ENCODE peak calls at places on chromosomes 6 and 20, in eight cellular contexts. I is activated CD4-positive, alpha-beta T cell treated with anti-CD3 and anti-CD28 coated beads, Interleukin-2, amount 50 U/mL, for 1 hour; G is NCI-H1105 treated with DMSO at 0.1 percent for 48 hours; B is LoVo; P is GM23248; S is iPS DF 19.7; C is activated T-helper 1 cell treated with Interleukin-2 at 50 U/mL for 16 hours; Z is neural crest cell. E is an unnamed sample.
A peak's percentile ranks its signal among the peaks of the same experiment; 100 is the strongest.

GRCh38 chr20:15012551-15012950 is 675.1 kb upstream of the FLRT3 start:
- DNase-seq in I (peak; percentile 4), G (peak; percentile 84), B (no peak), P (no peak), S (no peak), C (no peak), Z (peak; percentile 27), E (no peak)

GRCh38 chr6:32181148-32181702 is 2.8 kb downstream of the AGER start:
- DNase-seq in I (no peak), G (no peak), B (no peak), P (no peak), S (no peak), C (no peak), Z (no peak), E (no peak)

GRCh38 chr6:165585060-165585459 is 78.0 kb downstream of the PDE10A start:
- DNase-seq in I (no peak), G (no peak), B (no peak), P (no peak), S (no peak), C (no peak), Z (no peak), E (no peak)

GRCh38 chr6:116376149-116376548 is 5.4 kb downstream of the DSE start:
- DNase-seq in I (no peak), G (peak; percentile 33), B (no peak), P (no peak), S (no peak), C (no peak), Z (no peak), E (no peak)

GRCh38 chr6:115370202-115370601 is 690.5 kb downstream of the FRK start:
- DNase-seq in I (no peak), G (no peak), B (no peak), P (no peak), S (peak; percentile 2), C (no peak), Z (no peak), E (no peak)

GRCh38 chr6:129345890-129346289 is 364.1 kb downstream of the ARHGAP18 start:
- DNase-seq in I (no peak), G (no peak), B (no peak), P (peak; percentile 76), S (no peak), C (no peak), Z (no peak), E (no peak)

GRCh38 chr6:16437095-16437494 is 198.7 kb downstream of the GMPR start:
- DNase-seq in I (peak; percentile 24), G (no peak), B (no peak), P (no peak), S (no peak), C (no peak), Z (no peak), E (no peak)

GRCh38 chr20:43914697-43915208 is at the start of gene TOX2:
- DNase-seq in I (peak; percentile 48), G (peak; percentile 59), B (peak; percentile 69), P (peak; percentile 73), S (no peak), C (peak; percentile 21), Z (peak; percentile 48), E (no peak)

GRCh38 chr20:1187605-1188171 is 2.9 kb upstream of the TMEM74B start:
- DNase-seq in I (no peak), G (no peak), B (no peak), P (no peak), S (no peak), C (no peak), Z (no peak), E (no peak)

GRCh38 chr6:12336121-12336971 is 46.2 kb downstream of the EDN1 start:
- DNase-seq in I (no peak), G (no peak), B (no peak), P (no peak), S (no peak), C (no peak), Z (no peak), E (no peak)

GRCh38 chr6:136077834-136078576 is 172.1 kb downstream of the MTFR2 start:
- DNase-seq in I (no peak), G (no peak), B (no peak), P (peak; percentile 99), S (no peak), C (no peak), Z (no peak), E (no peak)

GRCh38 chr6:34438705-34439104 is 12.8 kb upstream of the RPS10 start:
- DNase-seq in I (no peak), G (no peak), B (no peak), P (no peak), S (no peak), C (no peak), Z (no peak), E (no peak)

GRCh38 chr20:49989234-49990065 is 6.7 kb downstream of the SNAI1 start:
- DNase-seq in I (no peak), G (no peak), B (no peak), P (peak; percentile 94), S (no peak), C (no peak), Z (peak; percentile 63), E (no peak)

GRCh38 chr20:30811896-30812671 is 445.4 kb upstream of the DEFB115 start:
- DNase-seq in I (no peak), G (peak; percentile 90), B (no peak), P (peak; percentile 65), S (peak; percentile 20), C (no peak), Z (no peak), E (no peak)

GRCh38 chr6:127022297-127022696 is 96.2 kb upstream of the RSPO3 start:
- DNase-seq in I (no peak), G (peak; percentile 96), B (no peak), P (peak; percentile 23), S (no peak), C (no peak), Z (no peak), E (no peak)

GRCh38 chr6:140174509-140174908 is 800.1 kb upstream of the CITED2 start:
- DNase-seq in I (no peak), G (no peak), B (no peak), P (peak; percentile 99), S (no peak), C (no peak), Z (no peak), E (no peak)

GRCh38 chr20:46544576-46544975 is 5.9 kb downstream of the OCSTAMP start:
- DNase-seq in I (no peak), G (peak; percentile 0), B (no peak), P (peak; percentile 10), S (no peak), C (no peak), Z (no peak), E (no peak)

GRCh38 chr6:33683051-33683571 is 28.4 kb downstream of the UQCC2 start:
- DNase-seq in I (peak; percentile 40), G (no peak), B (no peak), P (peak; percentile 23), S (no peak), C (no peak), Z (no peak), E (no peak)

GRCh38 chr6:42392871-42393270 is 58.9 kb downstream of the TRERF1 start:
- DNase-seq in I (no peak), G (no peak), B (no peak), P (no peak), S (no peak), C (no peak), Z (no peak), E (peak; percentile 40)

GRCh38 chr6:83119742-83120300 is 52.4 kb downstream of the DOP1A start:
- DNase-seq in I (no peak), G (no peak), B (peak; percentile 3), P (no peak), S (no peak), C (no peak), Z (no peak), E (no peak)